ENCODE peak calls at places on chromosome 15, in six cellular contexts. P is CD8-positive, alpha-beta T cell; O is endothelial cell of umbilical vein; E is tibial artery; Z is foreskin fibroblast; N is OCI-LY7. T is an unnamed sample.

GRCh38 chr15:65916664-65917406 is 47.5 kb downstream of the RAB11A start:
- DNase-seq in P (no peak), O (peak), E (peak), Z (peak), N (peak), T (no peak)

GRCh38 chr15:45199136-45199810 is 11.5 kb upstream of the SHF start:
- DNase-seq in P (no peak), O (peak), E (peak), Z (peak), N (peak), T (peak)

GRCh38 chr15:77495806-77496589 is 75.3 kb downstream of the HMG20A start:
- DNase-seq in P (no peak), O (peak), E (no peak), Z (peak), N (no peak), T (no peak)

GRCh38 chr15:70101459-70102113 is 3.9 kb upstream of the TLE3 start:
- DNase-seq in P (no peak), O (peak), E (no peak), Z (peak), N (peak), T (peak)

GRCh38 chr15:59524331-59524731 is 86.3 kb downstream of the FAM81A start:
- DNase-seq in P (peak), O (no peak), E (no peak), Z (no peak), N (peak), T (no peak)

GRCh38 chr15:43880406-43881184 is 53.8 kb downstream of the WDR76 start:
- DNase-seq in P (no peak), O (no peak), E (no peak), Z (peak), N (no peak), T (no peak)

GRCh38 chr15:28982886-28983285 is 97.1 kb downstream of the APBA2 start:
- DNase-seq in P (no peak), O (no peak), E (no peak), Z (no peak), N (no peak), T (no peak)

GRCh38 chr15:70127288-70127746 is 29.6 kb upstream of the TLE3 start:
- DNase-seq in P (no peak), O (peak), E (no peak), Z (no peak), N (no peak), T (no peak)

GRCh38 chr15:98282656-98283332 is 322.3 kb downstream of the ARRDC4 start:
- DNase-seq in P (no peak), O (no peak), E (no peak), Z (no peak), N (no peak), T (no peak)

GRCh38 chr15:90988249-90988648 is 6.1 kb downstream of the PRC1 start:
- DNase-seq in P (no peak), O (peak), E (no peak), Z (no peak), N (peak), T (no peak)

GRCh38 chr15:76335129-76335850 is 1.3 kb upstream of the ISL2 start:
- DNase-seq in P (no peak), O (no peak), E (no peak), Z (peak), N (peak), T (no peak)

GRCh38 chr15:92643849-92644815 is 11.4 kb downstream of the FAM174B start:
- DNase-seq in P (no peak), O (peak), E (no peak), Z (no peak), N (no peak), T (no peak)

GRCh38 chr15:47663106-47663505 is 54.2 kb upstream of the SEMA6D start:
- DNase-seq in P (no peak), O (peak), E (no peak), Z (peak), N (no peak), T (no peak)

GRCh38 chr15:33808720-33809119 is 159.6 kb upstream of the CHRM5 start:
- DNase-seq in P (no peak), O (no peak), E (no peak), Z (no peak), N (no peak), T (no peak)

GRCh38 chr15:39589815-39590644 is 9.2 kb downstream of the THBS1 start:
- DNase-seq in P (no peak), O (peak), E (no peak), Z (no peak), N (no peak), T (no peak)

GRCh38 chr15:39591141-39591895 is 10.4 kb downstream of the THBS1 start:
- DNase-seq in P (no peak), O (peak), E (no peak), Z (no peak), N (no peak), T (no peak)

GRCh38 chr15:39593071-39594055 is 12.5 kb downstream of the THBS1 start:
- DNase-seq in P (no peak), O (peak), E (no peak), Z (no peak), N (no peak), T (no peak)

GRCh38 chr15:39592500-39592899 is 11.6 kb downstream of the THBS1 start:
- DNase-seq in P (no peak), O (peak), E (no peak), Z (peak), N (no peak), T (no peak)

GRCh38 chr15:39591896-39592315 is 11.0 kb downstream of the THBS1 start:
- DNase-seq in P (no peak), O (no peak), E (no peak), Z (no peak), N (no peak), T (no peak)
- H3K4me3 ChIP-seq in P (no peak), O (no peak), E (no peak), Z (no peak), N (no peak), T (no peak)

DNA sequence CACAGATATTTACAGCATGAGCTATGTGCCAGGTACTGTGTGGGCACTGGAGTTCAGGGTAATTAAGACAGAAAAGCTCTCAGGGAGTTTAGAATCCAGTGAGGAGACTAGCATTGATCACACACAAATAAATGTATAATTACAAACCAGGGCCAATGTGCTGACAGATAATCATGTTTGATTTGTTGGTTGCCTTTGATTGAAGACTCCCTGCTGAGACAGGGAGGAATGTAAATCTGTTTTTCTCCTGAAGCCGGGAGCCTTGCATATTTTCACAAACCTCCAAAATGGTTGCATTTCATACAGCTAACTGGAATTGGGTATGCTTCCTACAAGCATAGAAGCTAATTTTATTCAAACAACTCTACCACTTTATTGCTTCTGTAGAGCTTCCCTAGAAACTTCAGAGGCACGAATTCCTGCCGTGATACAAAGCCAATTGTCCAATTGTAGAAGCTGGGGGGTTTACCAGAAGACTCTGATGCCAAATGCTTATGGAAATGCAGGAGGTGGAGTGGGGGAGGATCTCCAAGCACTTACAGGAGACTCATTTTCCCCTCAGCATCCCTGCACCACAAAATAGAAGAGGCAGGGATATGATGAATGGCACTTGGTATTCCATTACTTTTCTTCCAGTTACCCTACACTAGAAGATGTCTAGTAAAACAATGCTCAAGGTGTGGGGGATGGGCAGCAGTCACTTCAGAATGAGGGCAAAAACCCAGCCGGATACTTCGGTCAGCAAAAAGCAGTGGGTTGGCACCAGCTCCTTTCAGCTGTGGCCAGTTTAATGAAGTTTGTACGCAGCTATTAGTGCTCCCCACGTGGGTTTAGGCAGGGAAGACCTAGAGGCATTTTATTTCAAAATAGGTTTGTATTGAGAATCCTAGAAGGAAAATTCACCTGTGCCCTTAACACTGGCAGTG is 11.3 kb upstream of the MEX3B start:
- DNase-seq in P (no peak), O (no peak), E (no peak), Z (no peak), N (no peak), T (no peak)
- H3K4me3 ChIP-seq in P (no peak), O (no peak), E (no peak), Z (no peak), N (no peak), T (no peak)

GRCh38 chr15:42716125-42716524 is 20.8 kb downstream of the CDAN1 start:
- DNase-seq in P (no peak), O (no peak), E (no peak), Z (no peak), N (no peak), T (no peak)

GRCh38 chr15:42721016-42721415 is 15.9 kb downstream of the CDAN1 start:
- DNase-seq in P (no peak), O (no peak), E (peak), Z (no peak), N (no peak), T (no peak)

GRCh38 chr15:42720071-42720470 is 16.9 kb downstream of the CDAN1 start:
- DNase-seq in P (no peak), O (no peak), E (no peak), Z (no peak), N (no peak), T (no peak)

GRCh38 chr15:42716626-42717025 is 20.3 kb downstream of the CDAN1 start:
- DNase-seq in P (no peak), O (no peak), E (no peak), Z (peak), N (no peak), T (no peak)

DNA sequence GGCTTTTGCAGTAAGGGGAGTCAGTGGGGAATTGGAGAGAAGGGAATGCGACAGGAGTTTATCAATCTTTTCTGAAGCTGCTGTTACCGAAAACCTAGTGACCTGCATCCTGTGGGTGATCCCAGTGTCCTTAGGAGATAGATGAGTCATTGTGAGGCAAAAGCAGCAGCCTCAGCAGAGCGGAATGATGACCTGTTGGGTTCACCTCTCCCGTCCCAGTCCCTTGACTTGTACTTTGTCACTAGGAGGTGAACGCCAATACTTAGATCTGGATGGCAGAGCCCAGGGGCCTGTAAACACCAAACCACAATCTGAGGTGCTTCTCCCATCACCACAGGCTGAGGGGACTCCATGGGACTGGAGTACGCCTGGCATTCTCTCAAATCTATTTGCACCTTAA is 17.9 kb downstream of the CDAN1 start:
- DNase-seq in P (no peak), O (no peak), E (no peak), Z (no peak), N (no peak), T (no peak)
- H3K4me3 ChIP-seq in P (no peak), O (no peak), E (no peak), Z (no peak), N (no peak), T (no peak)

DNA sequence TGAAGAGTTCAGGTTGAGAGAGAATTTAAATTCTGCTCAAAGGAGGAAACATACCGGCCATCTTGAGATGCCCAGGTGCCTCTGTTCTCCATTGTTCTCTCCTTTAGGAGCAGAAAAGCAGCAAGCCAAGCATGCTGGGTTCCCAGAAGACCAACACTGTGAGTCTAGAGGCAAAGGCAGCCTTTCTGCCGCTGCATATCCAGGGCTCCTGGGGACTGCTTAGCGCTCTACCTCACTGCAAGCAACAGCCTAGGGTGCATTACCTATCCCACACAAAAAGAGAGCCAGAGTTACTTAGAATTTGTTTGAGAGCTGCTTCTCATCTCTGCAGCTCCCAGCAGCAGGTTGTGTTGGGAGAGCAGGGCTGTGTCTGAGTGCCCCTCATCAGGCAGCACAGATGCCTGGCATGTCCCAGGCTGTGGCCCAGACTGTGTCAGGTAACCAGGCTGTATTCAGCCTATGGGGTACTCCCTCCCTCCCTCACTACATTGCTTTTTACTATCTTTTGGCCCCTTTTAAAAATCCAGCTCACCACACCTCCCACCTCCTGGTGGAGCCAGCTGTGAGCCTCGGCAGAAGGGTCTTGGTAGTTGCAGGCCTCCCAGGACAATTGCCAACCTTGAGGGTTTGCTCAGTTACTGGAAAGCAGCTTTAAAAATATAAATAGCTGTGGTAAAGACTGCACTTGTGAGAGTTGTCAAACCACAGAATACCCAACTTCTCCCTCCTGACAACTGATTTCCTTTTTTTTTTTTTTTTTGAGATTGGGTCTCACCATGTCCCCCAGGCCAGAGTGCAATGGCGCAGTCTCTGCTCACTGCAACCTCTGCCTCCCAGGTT is 30.2 kb downstream of the BCL2L10 start:
- DNase-seq in P (no peak), O (no peak), E (no peak), Z (no peak), N (peak), T (peak)
- H3K4me3 ChIP-seq in P (no peak), O (no peak), E (no peak), Z (no peak), N (no peak), T (no peak)

GRCh38 chr15:101615986-101616848 is 36.0 kb downstream of the TM2D3 start:
- DNase-seq in P (no peak), O (peak), E (peak), Z (peak), N (no peak), T (no peak)
- H3K4me3 ChIP-seq in P (no peak), O (no peak), E (peak), Z (no peak), N (no peak), T (no peak)

DNA sequence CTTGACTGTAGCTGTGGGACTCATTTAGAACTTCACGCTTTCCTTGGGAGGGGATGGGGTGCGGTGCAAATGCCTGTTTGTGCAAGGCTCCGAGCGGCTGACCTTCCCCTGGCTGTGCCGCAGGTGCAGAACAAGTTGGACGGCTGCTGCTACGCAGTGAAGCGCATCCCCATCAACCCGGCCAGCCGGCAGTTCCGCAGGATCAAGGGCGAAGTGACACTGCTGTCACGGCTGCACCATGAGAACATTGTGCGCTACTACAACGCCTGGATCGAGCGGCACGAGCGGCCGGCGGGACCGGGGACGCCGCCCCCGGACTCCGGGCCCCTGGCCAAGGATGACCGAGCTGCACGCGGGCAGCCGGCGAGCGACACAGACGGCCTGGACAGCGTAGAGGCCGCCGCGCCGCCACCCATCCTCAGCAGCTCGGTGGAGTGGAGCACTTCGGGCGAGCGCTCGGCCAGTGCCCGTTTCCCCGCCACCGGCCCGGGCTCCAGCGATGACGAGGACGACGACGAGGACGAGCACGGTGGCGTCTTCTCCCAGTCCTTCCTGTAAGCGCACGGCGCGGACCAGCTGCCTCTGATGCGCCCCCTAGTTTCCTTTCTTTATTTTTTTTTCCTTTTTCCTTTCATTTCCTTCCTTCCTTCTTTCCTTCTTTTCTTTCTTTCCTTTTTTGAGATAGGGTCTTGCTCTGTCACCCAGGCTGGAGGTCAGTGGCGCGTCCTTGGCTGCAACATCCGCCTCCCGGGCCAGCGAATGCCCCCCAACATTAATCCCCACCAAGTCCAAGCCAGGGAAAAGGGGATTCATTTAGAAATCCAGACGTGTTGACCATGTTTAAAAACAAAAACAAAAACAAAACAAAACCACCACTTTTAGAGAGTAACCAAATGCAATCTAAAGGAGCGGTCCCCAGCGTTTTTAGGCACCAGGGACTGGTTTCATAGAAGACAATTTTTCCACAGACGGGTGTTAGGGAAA is 42.7 kb downstream of the EIF2AK4 start:
- DNase-seq in P (peak), O (peak), E (peak), Z (peak), N (peak), T (no peak)
- H3K4me3 ChIP-seq in P (no peak), O (peak), E (peak), Z (peak), N (peak), T (no peak)

T was measured in Jurkat, Clone E6-1.